ENCODE peak calls at places on chromosomes 5 and 9, in five cellular contexts. T is HAP-1, K is osteoblast, N is psoas muscle, H is GM23248. O is an unnamed sample. For H3K4me1, the result is how much of the 10 kb centered on the place peaks cover.

GRCh38 chr5:93092349-93093105 is 488.5 kb downstream of the NR2F1-AS1 start:
- DNase-seq in T (no peak), K (no peak), N (no peak), H (peak), O (no peak)

GRCh38 chr9:134187110-134187531 is 22.8 kb upstream of the RNU6ATAC start:
- DNase-seq in T (no peak), K (peak), N (no peak), H (no peak), O (peak)

GRCh38 chr5:173733831-173734491 is 117.5 kb upstream of the BOD1 start:
- DNase-seq in T (no peak), K (peak), N (no peak), H (no peak), O (no peak)

GRCh38 chr5:144142030-144142825 is 28.2 kb downstream of the YIPF5 start:
- DNase-seq in T (peak), K (no peak), N (no peak), H (peak), O (no peak)

GRCh38 chr5:64594601-64595518 is 89.0 kb downstream of the RGS7BP start:
- DNase-seq in T (no peak), K (no peak), N (no peak), H (no peak), O (no peak)

GRCh38 chr5:180494510-180495181 is 467 bp downstream of the CNOT6 start:
- DNase-seq in T (no peak), K (peak), N (peak), H (peak), O (peak)

GRCh38 chr9:128416014-128416413 is 4.6 kb upstream of the CERCAM start:
- DNase-seq in T (no peak), K (peak), N (no peak), H (no peak), O (no peak)

GRCh38 chr5:143262393-143263174 is 140.9 kb downstream of the NR3C1 start:
- DNase-seq in T (no peak), K (peak), N (no peak), H (peak), O (no peak)

GRCh38 chr9:14104501-14104900 is 209.4 kb downstream of the NFIB start:
- DNase-seq in T (no peak), K (no peak), N (no peak), H (no peak), O (no peak)

GRCh38 chr5:172909931-172910502 is 49.2 kb upstream of the RPL26L1 start:
- DNase-seq in T (no peak), K (no peak), N (no peak), H (peak), O (no peak)

GRCh38 chr5:89229331-89230070 is 346.5 kb upstream of the MEF2C start:
- DNase-seq in T (no peak), K (peak), N (peak), H (no peak), O (no peak)

GRCh38 chr5:71482132-71482531 is 26.7 kb downstream of the BDP1 start:
- DNase-seq in T (no peak), K (no peak), N (no peak), H (peak), O (peak)

GRCh38 chr5:102628449-102629175 is 126.5 kb upstream of the PAM start:
- DNase-seq in T (no peak), K (peak), N (no peak), H (peak), O (no peak)

GRCh38 chr5:137315534-137316345 is 183.4 kb downstream of the SPOCK1 start:
- DNase-seq in T (no peak), K (no peak), N (no peak), H (no peak), O (no peak)

GRCh38 chr9:70031141-70031545 is 12.5 kb upstream of the MAMDC2 start:
- DNase-seq in T (no peak), K (peak), N (no peak), H (peak), O (no peak)

GRCh38 chr5:134438641-134439621 is 27.2 kb upstream of the CDKN2AIPNL start:
- DNase-seq in T (no peak), K (peak), N (peak), H (peak), O (peak)

GRCh38 chr9:112711050-112711689 is 6.7 kb downstream of the INIP start:
- DNase-seq in T (peak), K (peak), N (no peak), H (peak), O (no peak)

GRCh38 chr5:142281966-142282365 is 42.9 kb downstream of the SPRY4 start:
- DNase-seq in T (no peak), K (no peak), N (no peak), H (no peak), O (no peak)

GRCh38 chr5:149271717-149272558 is at the start of gene AFAP1L1:
- DNase-seq in T (peak), K (peak), N (peak), H (peak), O (peak)

GRCh38 chr9:89884356-89885083 is 279.7 kb downstream of the GADD45G start:
- DNase-seq in T (no peak), K (peak), N (peak), H (no peak), O (no peak)

GRCh38 chr9:98781588-98782383 is 14.6 kb downstream of the ANKS6 start:
- DNase-seq in T (no peak), K (no peak), N (no peak), H (no peak), O (no peak)

GRCh38 chr9:86359480-86359879 is 5.3 kb upstream of the TUT7 start:
- DNase-seq in T (no peak), K (no peak), N (no peak), H (no peak), O (no peak)

GRCh38 chr5:151155149-151155776 is 2.3 kb downstream of the ANXA6 start:
- DNase-seq in T (no peak), K (no peak), N (no peak), H (peak), O (peak)

GRCh38 chr9:88936132-88936531 is 55.1 kb upstream of the S1PR3 start:
- DNase-seq in T (no peak), K (no peak), N (no peak), H (no peak), O (no peak)

GRCh38 chr9:4262735-4263141 is 37.1 kb downstream of the GLIS3 start:
- DNase-seq in T (no peak), K (peak), N (no peak), H (peak), O (no peak)

GRCh38 chr9:110443146-110443877 is 105.6 kb upstream of the TXNDC8 start:
- DNase-seq in T (no peak), K (peak), N (no peak), H (peak), O (no peak)

GRCh38 chr9:100084145-100084478 is 14.7 kb downstream of the ERP44 start:
- DNase-seq in T (no peak), K (no peak), N (no peak), H (no peak), O (no peak)
- H3K4me1 ChIP-seq in T (under half), K (under half), N (half or more), H (under half), O (under half)

GRCh38 chr5:170420809-170421412 is 31.7 kb upstream of the KCNMB1 start:
- DNase-seq in T (peak), K (peak), N (no peak), H (peak), O (no peak)
- H3K4me3 ChIP-seq in T (no peak), K (no peak), N (no peak), H (no peak), O (no peak)

DNA sequence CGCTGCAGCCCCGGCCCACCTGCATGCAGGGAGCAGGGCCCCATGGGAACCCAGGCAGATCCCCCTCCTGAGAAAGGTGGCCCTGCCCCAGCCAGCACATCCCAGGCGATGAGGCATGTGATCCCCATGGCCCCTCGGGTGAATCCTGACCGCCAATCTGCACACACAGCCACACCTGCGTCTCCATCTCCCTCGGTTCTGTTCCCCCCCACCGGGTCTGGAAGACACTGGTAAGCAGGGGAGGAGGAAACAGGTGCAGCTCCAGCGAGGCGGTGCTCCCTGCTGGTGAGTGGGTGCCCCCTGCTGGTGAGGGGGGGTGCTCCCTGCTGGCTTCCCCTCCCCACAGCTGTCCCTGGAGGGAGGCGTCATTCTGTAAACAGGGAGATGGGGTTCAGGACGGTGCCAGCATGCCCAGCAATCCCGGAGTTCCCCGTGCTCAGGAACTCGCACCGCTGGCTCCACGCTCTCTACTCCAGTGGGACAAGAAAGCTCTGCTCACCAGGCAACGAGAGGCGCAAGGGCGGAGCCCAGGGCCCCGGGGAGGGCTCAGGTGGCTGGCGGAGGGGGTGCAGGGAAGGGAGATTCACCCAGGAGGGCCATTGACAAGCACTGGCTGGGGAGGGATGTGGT is 28.4 kb upstream of the SLC12A7 start:
- DNase-seq in T (no peak), K (peak), N (peak), H (peak), O (peak)
- H3K4me1 ChIP-seq in T (under half), K (under half), N (under half), H (under half), O (under half)

GRCh38 chr5:66828551-66829421 is 232.6 kb downstream of the MAST4 start:
- DNase-seq in T (no peak), K (no peak), N (peak), H (peak), O (peak)
- H3K4me3 ChIP-seq in T (no peak), K (peak), N (peak), H (peak), O (no peak)

GRCh38 chr5:3962113-3962512 is 366.5 kb downstream of the IRX1 start:
- DNase-seq in T (no peak), K (no peak), N (no peak), H (no peak), O (no peak)
- H3K4me1 ChIP-seq in T (under half), K (under half), N (under half), H (under half), O (under half)

GRCh38 chr5:116669261-116670049 is 94.8 kb upstream of the SEMA6A start:
- DNase-seq in T (no peak), K (no peak), N (no peak), H (no peak), O (no peak)
- H3K4me3 ChIP-seq in T (no peak), K (no peak), N (no peak), H (no peak), O (no peak)

GRCh38 chr5:56144211-56144610 is 88.9 kb downstream of the ANKRD55 start:
- DNase-seq in T (no peak), K (no peak), N (no peak), H (no peak), O (no peak)
- H3K4me1 ChIP-seq in T (under half), K (under half), N (under half), H (under half), O (under half)

DNA sequence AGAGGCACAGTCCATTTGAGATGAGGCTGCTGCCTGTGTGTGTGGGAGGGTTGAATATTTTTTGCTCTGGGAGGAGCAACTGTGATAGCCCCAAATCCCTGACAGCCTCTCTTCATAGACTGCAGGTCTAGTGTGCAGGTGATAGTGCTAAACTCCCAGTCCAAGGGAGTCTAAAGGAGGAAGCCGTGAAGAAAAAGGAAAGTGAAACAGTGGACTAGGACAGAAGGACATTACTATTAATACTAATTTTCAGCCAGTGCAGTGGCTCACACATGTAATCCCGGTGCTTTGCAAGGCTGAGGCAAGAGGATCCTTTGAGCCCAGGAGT is 295.0 kb downstream of the PDE4D start:
- DNase-seq in T (no peak), K (peak), N (no peak), H (peak), O (no peak)
- H3K4me3 ChIP-seq in T (no peak), K (peak), N (peak), H (peak), O (no peak)

DNA sequence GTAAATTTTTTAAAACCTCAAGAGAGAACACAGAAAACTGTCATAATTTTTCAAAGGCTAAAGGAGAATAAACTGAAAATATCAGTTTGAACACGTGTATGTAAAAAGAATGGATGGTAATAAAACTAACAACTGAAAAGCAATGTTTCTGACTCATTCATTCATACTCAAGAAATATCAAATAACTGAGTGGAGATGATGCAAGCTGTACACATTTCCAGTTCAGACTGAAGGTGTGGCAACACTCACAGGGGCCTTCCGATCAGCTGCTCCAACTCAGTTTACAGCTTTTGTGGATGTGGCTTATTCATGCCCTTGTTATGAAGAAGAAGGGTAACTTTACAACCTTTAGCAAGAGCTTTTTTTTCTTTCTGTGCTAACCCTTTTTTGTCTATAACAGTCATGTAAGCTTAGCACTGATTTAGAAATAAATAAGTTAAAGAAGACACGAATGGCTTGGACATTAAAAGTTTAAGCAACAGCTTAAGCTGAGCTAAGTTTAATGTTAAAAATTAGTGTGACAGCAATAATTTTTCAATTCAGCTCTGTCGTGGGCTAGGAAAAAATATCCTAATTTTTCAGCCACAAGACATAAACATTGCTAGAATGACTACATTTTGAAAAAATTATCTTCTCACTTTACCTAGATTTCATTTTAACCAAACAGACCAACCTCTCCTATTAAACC is 453.5 kb downstream of the RAB3C start:
- DNase-seq in T (no peak), K (peak), N (peak), H (peak), O (no peak)
- H3K4me1 ChIP-seq in T (under half), K (under half), N (under half), H (under half), O (under half)

GRCh38 chr5:98775246-98775961 is 1.9 kb downstream of the RGMB start:
- DNase-seq in T (peak), K (no peak), N (no peak), H (no peak), O (no peak)

GRCh38 chr5:98773464-98774191 is at the start of gene RGMB:
- DNase-seq in T (peak), K (peak), N (peak), H (peak), O (peak)

GRCh38 chr5:98774192-98775046 is 956 bp downstream of the RGMB start:
- DNase-seq in T (peak), K (no peak), N (peak), H (peak), O (peak)

GRCh38 chr5:98777295-98777694 is 3.8 kb downstream of the RGMB start:
- DNase-seq in T (no peak), K (no peak), N (no peak), H (peak), O (no peak)

DNA sequence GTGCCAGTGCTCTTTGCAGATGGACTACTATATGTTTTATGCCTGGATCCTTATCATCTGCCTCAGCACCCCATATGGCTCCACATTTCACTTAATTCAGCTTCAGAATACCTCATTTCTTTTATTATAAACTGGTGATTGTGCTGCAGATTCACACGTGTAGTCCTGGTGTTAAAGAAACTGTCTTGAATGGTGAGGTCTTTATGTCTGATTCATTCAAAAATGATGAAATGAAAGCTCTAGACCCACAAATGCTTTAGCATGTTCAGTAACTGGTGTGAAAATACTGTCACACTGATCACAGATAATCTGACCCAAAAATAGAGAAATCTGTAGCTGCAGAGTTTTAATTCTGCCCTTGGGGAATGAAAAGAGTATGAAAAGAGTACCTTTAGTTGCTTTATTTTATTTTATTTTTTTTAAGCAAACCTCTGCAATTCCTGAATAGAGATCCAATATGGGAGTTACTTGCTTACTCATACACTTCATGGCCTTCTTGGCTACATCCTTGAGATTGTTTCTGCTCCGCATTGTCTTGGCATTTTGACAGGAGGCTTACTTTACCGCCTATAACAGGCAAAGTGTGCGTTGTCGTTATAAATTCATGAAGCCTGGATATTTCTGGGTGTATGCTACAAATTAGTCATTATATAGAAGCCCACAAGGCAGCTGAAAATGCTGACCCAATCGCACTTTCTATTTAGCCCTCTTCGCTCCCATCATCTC is 2.7 kb downstream of the RGMB start:
- DNase-seq in T (no peak), K (peak), N (no peak), H (peak), O (no peak)
- H3K4me3 ChIP-seq in T (peak), K (peak), N (peak), H (peak), O (no peak)